ENCODE peak calls at places on chromosomes 1 and 21, in ten cellular contexts. P is endothelial cell of umbilical vein; A is hypothalamus; I is hepatocyte; V is activated T-cell treated with anti-CD3 and anti-CD28 coated beads for 4 hours; K is stimulated activated CD4-positive, alpha-beta T cell treated with anti-CD3 and anti-CD28 coated beads, Interleukin-15, amount 100 ng/mL, for 48 hours; X is endothelial cell; J is stimulated activated CD8-positive, alpha-beta memory T cell treated with anti-CD3 and anti-CD28 coated beads, Interleukin-12 subunit alpha, Interleukin-12 subunit beta, amount 100 ng/mL, for 1 hour; L is LNCaP clone FGC; Q is tibial nerve. N is an unnamed sample.

GRCh38 chr1:71916894-71917293 is 365.4 kb downstream of the NEGR1 start:
- DNase-seq in P (no peak), A (no peak), I (no peak), V (no peak), K (no peak), X (no peak), J (no peak), L (no peak), Q (no peak), N (no peak)

GRCh38 chr1:212188599-212189351 is 96.4 kb upstream of the PPP2R5A start:
- DNase-seq in P (no peak), A (no peak), I (no peak), V (no peak), K (no peak), X (no peak), J (no peak), L (no peak), Q (no peak), N (no peak)

GRCh38 chr1:4745560-4745959 is 91.2 kb downstream of the AJAP1 start:
- DNase-seq in P (no peak), A (no peak), I (no peak), V (no peak), K (no peak), X (no peak), J (no peak), L (no peak), Q (no peak), N (no peak)

GRCh38 chr1:81511281-81511680 is 289.5 kb upstream of the ADGRL2 start:
- DNase-seq in P (no peak), A (no peak), I (no peak), V (no peak), K (no peak), X (no peak), J (no peak), L (no peak), Q (no peak), N (no peak)

GRCh38 chr1:180184041-180184440 is 29.4 kb downstream of the QSOX1 start:
- DNase-seq in P (no peak), A (no peak), I (no peak), V (no peak), K (no peak), X (no peak), J (no peak), L (no peak), Q (no peak), N (no peak)

GRCh38 chr1:18642278-18643095 is 11.8 kb downstream of the PAX7 start:
- DNase-seq in P (no peak), A (no peak), I (no peak), V (no peak), K (no peak), X (no peak), J (no peak), L (no peak), Q (no peak), N (no peak)

GRCh38 chr1:70385477-70385876 is 25.6 kb upstream of the CTH start:
- DNase-seq in P (no peak), A (no peak), I (no peak), V (no peak), K (no peak), X (no peak), J (no peak), L (no peak), Q (no peak), N (no peak)

GRCh38 chr1:25954371-25954938 is 43.4 kb downstream of the PAFAH2 start:
- DNase-seq in P (no peak), A (no peak), I (no peak), V (no peak), K (no peak), X (no peak), J (no peak), L (no peak), Q (no peak), N (no peak)

GRCh38 chr1:211259596-211260126 is 495 bp downstream of the RCOR3 start:
- DNase-seq in P (no peak), A (no peak), I (peak), V (peak), K (no peak), X (no peak), J (peak), L (no peak), Q (peak), N (no peak)

GRCh38 chr1:41537788-41538351 is 53.4 kb upstream of the EDN2 start:
- DNase-seq in P (peak), A (no peak), I (peak), V (no peak), K (no peak), X (no peak), J (no peak), L (no peak), Q (no peak), N (peak)

GRCh38 chr1:221720545-221720944 is 21.3 kb downstream of the DUSP10 start:
- DNase-seq in P (no peak), A (no peak), I (no peak), V (no peak), K (no peak), X (no peak), J (no peak), L (no peak), Q (no peak), N (no peak)

GRCh38 chr1:196207624-196208204 is 400.5 kb downstream of the KCNT2 start:
- DNase-seq in P (no peak), A (no peak), I (no peak), V (no peak), K (no peak), X (no peak), J (no peak), L (no peak), Q (no peak), N (no peak)

GRCh38 chr21:34936299-34936698 is 112.8 kb downstream of the RUNX1 start:
- DNase-seq in P (no peak), A (no peak), I (no peak), V (no peak), K (no peak), X (no peak), J (no peak), L (no peak), Q (no peak), N (no peak)

GRCh38 chr1:6420594-6421042 is 899 bp upstream of the HES2 start:
- DNase-seq in P (no peak), A (no peak), I (no peak), V (no peak), K (no peak), X (no peak), J (no peak), L (no peak), Q (no peak), N (no peak)

GRCh38 chr1:106254748-106255147 is 801.7 kb upstream of the PRMT6 start:
- DNase-seq in P (no peak), A (no peak), I (no peak), V (no peak), K (no peak), X (no peak), J (no peak), L (no peak), Q (no peak), N (no peak)

GRCh38 chr1:55539652-55540512 is 324.7 kb upstream of the USP24 start:
- DNase-seq in P (no peak), A (no peak), I (no peak), V (no peak), K (no peak), X (no peak), J (no peak), L (no peak), Q (no peak), N (no peak)

GRCh38 chr1:54566438-54567141 is 18.6 kb downstream of the ACOT11 start:
- DNase-seq in P (no peak), A (no peak), I (no peak), V (no peak), K (no peak), X (no peak), J (no peak), L (no peak), Q (no peak), N (no peak)

GRCh38 chr21:41763996-41764395 is 2.9 kb downstream of the RIPK4 start:
- DNase-seq in P (no peak), A (no peak), I (no peak), V (no peak), K (no peak), X (no peak), J (no peak), L (no peak), Q (no peak), N (no peak)

GRCh38 chr1:54971317-54971791 is 9.1 kb upstream of the TMEM61 start:
- DNase-seq in P (peak), A (no peak), I (peak), V (no peak), K (no peak), X (no peak), J (no peak), L (no peak), Q (no peak), N (no peak)

GRCh38 chr1:225822655-225823403 is 12.9 kb downstream of the EPHX1 start:
- DNase-seq in P (no peak), A (no peak), I (no peak), V (no peak), K (no peak), X (no peak), J (no peak), L (no peak), Q (no peak), N (no peak)